ENCODE peak calls at places on chromosomes 5 and 9, in five cellular contexts. V is neural progenitor cell, Q is colonic mucosa, X is IMR-90, D is right cardiac atrium. A is an unnamed sample. For H3K4me1, the result is how much of the 10 kb centered on the place peaks cover.

GRCh38 chr9:69452110-69452780 is 127.2 kb downstream of the ENTREP1 start:
- DNase-seq in Q (no peak), D (no peak), V (peak), X (no peak), A (no peak)

GRCh38 chr5:65326912-65327311 is 154.8 kb downstream of the ADAMTS6 start:
- DNase-seq in D (no peak), X (peak), Q (no peak), V (peak), A (no peak)

GRCh38 chr9:71822935-71823334 is 54.6 kb upstream of the CEMIP2 start:
- DNase-seq in D (no peak), X (no peak), Q (no peak), V (no peak), A (no peak)

GRCh38 chr9:136622538-136622948 is 40.2 kb upstream of the EGFL7 start:
- DNase-seq in Q (no peak), D (no peak), X (no peak), V (no peak), A (no peak)

GRCh38 chr9:13279284-13280162 is at the start of gene MPDZ:
- DNase-seq in D (peak), X (peak), Q (peak), V (peak), A (peak)

GRCh38 chr5:76704131-76704663 is 11.7 kb upstream of the F2R start:
- DNase-seq in D (no peak), Q (no peak), X (peak), V (no peak), A (no peak)

GRCh38 chr9:105439428-105439827 is 8.4 kb upstream of the FSD1L start:
- DNase-seq in X (peak), Q (no peak), V (no peak), D (no peak), A (no peak)

GRCh38 chr9:86977205-86977835 is 30.0 kb upstream of the GAS1 start:
- DNase-seq in X (peak), V (no peak), D (no peak), Q (no peak), A (no peak)

GRCh38 chr5:174082286-174082685 is 36.8 kb downstream of the NSG2 start:
- DNase-seq in Q (no peak), D (no peak), V (no peak), X (no peak), A (no peak)

GRCh38 chr9:113564804-113565237 is 101.3 kb downstream of the RGS3 start:
- DNase-seq in V (peak), X (peak), Q (peak), D (peak), A (peak)

GRCh38 chr9:128005938-128006337 is 25.1 kb upstream of the EEIG1 start:
- DNase-seq in D (peak), V (peak), Q (no peak), X (no peak), A (peak)
- H3K4me1 ChIP-seq in D (under half), V (under half), Q (under half), X (under half), A (under half)

DNA sequence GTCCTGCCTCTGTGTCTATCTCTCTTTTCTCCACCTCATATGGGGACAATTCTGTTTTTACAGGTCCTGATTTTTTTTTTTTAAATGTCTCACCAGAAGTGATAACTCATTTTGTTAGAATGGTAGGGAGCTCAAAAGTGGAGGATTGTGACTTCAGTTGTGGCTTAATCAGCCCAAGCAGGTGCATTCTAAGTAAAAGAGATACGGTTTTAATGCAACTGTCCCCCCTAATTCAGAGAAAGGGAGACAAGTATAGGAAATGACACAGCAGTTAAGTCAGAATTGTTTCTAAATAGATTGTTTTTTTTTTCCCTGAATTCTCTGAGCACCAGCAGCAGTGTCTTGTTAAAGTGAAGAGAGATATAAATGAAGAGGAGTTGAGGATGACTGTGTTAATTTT is 24.5 kb downstream of the MAST4 start:
- DNase-seq in Q (no peak), V (no peak), X (no peak), D (no peak), A (no peak)
- H3K4me1 ChIP-seq in Q (under half), V (under half), X (under half), D (under half), A (under half)

DNA sequence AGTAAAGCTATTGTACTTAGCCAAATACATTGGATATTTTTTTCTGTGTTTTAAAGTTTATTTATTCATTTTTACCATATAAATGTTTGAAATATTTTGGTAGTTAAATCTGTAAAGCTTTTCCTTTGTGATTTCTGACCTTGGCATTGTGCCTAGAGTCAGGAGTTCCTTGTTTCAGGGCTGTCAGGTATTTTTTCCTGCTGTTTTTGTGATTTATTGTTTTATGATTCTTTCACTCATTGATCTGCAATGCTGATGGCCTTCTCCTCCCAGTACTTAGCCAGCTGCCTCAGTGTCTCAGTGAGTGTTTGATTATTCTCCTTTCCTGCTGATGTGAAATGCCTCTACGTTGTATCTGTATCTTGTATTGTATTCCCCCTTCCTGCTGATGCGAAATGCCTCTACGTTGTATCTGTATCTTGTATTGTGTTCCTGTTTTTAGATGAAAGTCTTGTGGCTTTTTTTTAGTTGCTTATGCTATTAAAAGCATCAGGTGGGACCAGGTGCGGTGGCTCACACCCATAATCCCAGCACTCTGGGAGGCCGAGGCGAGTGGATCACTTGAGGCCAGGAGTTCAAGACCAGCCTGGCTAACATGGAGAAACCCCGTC is 61.0 kb downstream of the EHMT1 start:
- DNase-seq in D (no peak), Q (peak), V (no peak), X (no peak), A (no peak)
- H3K4me1 ChIP-seq in D (under half), Q (under half), V (under half), X (under half), A (under half)

GRCh38 chr9:125993423-125993935 is 246.3 kb downstream of the PBX3 start:
- DNase-seq in Q (no peak), V (no peak), D (no peak), X (no peak), A (peak)
- H3K4me1 ChIP-seq in Q (under half), V (under half), D (under half), X (under half), A (under half)

GRCh38 chr5:179762781-179763176 is 30.2 kb downstream of the MAML1 start:
- DNase-seq in V (no peak), X (peak), Q (no peak), D (no peak), A (no peak)
- H3K4me1 ChIP-seq in V (under half), X (under half), Q (under half), D (under half), A (under half)

GRCh38 chr5:179279347-179280094 is 65.7 kb downstream of the ADAMTS2 start:
- DNase-seq in Q (no peak), V (no peak), X (no peak), D (peak), A (peak)

GRCh38 chr5:179278546-179278945 is 66.7 kb downstream of the ADAMTS2 start:
- DNase-seq in Q (no peak), X (no peak), D (no peak), V (no peak), A (no peak)

GRCh38 chr5:179275941-179276837 is 69.1 kb downstream of the ADAMTS2 start:
- DNase-seq in X (peak), V (no peak), D (peak), Q (peak), A (peak)

GRCh38 chr5:179276838-179277395 is 68.3 kb downstream of the ADAMTS2 start:
- DNase-seq in D (peak), V (no peak), Q (no peak), X (no peak), A (peak)

GRCh38 chr5:179278119-179278518 is 67.1 kb downstream of the ADAMTS2 start:
- DNase-seq in Q (no peak), X (peak), V (no peak), D (no peak), A (peak)
- H3K4me1 ChIP-seq in Q (under half), X (under half), V (under half), D (under half), A (under half)